ENCODE peak calls at places on chromosomes 4 and X, in seven cellular contexts. T, O, B, U, V, C and X are unnamed samples.

GRCh38 chr4:137678796-137679195 is 146.5 kb upstream of the PCDH18 start:
- ATAC-seq in T (no peak), O (no peak), C (no peak), V (no peak), U (no peak), B (no peak), X (no peak)

GRCh38 chr4:3648195-3648594 is 116.0 kb upstream of the LRPAP1 start:
- ATAC-seq in V (no peak), T (no peak), B (no peak), C (no peak), U (no peak), O (no peak), X (no peak)

GRCh38 chr4:93894995-93895394 is 66.4 kb downstream of the ATOH1 start:
- ATAC-seq in O (no peak), C (no peak), B (no peak), V (no peak), T (no peak), U (no peak), X (no peak)

GRCh38 chr4:907691-908437 is 24.3 kb downstream of the GAK start:
- ATAC-seq in B (peak), C (no peak), O (no peak), T (no peak), V (no peak), U (no peak), X (no peak)

GRCh38 chr4:14583331-14583730 is 418.9 kb upstream of the CPEB2 start:
- ATAC-seq in B (no peak), T (no peak), O (no peak), V (no peak), C (no peak), U (peak), X (no peak)

GRCh38 chr4:129545599-129546278 is 449.8 kb downstream of the C4orf33 start:
- ATAC-seq in T (peak), C (no peak), O (no peak), U (peak), V (peak), B (peak), X (peak)

GRCh38 chrX:9865804-9866471 is 79.7 kb downstream of the SHROOM2 start:
- ATAC-seq in U (no peak), T (peak), B (peak), V (peak), O (peak), C (no peak), X (no peak)

GRCh38 chr4:42637104-42637503 is 19.8 kb downstream of the ATP8A1 start:
- ATAC-seq in O (no peak), V (no peak), C (no peak), U (no peak), B (no peak), T (no peak), X (no peak)

GRCh38 chr4:6199344-6199921 is 916 bp downstream of the JAKMIP1 start:
- ATAC-seq in C (no peak), U (no peak), V (no peak), O (no peak), T (no peak), B (no peak), X (no peak)

GRCh38 chrX:153731845-153732215 is 7.2 kb downstream of the ABCD1 start:
- ATAC-seq in T (no peak), B (no peak), V (no peak), U (no peak), O (no peak), C (no peak), X (no peak)

GRCh38 chr4:24210332-24210902 is 320.6 kb upstream of the PPARGC1A start:
- ATAC-seq in O (no peak), V (peak), U (peak), B (peak), T (peak), C (no peak), X (peak)

GRCh38 chr4:146062325-146062715 is 113.2 kb upstream of the LSM6 start:
- ATAC-seq in B (no peak), T (no peak), U (no peak), V (no peak), O (no peak), C (no peak), X (no peak)

GRCh38 chr4:80422727-80423404 is 87.3 kb downstream of the CFAP299 start:
- ATAC-seq in U (no peak), C (no peak), B (no peak), V (no peak), T (no peak), O (no peak), X (no peak)

GRCh38 chr4:52592287-52592686 is 66.8 kb downstream of the USP46 start:
- ATAC-seq in O (no peak), C (no peak), T (no peak), U (no peak), V (no peak), B (no peak), X (no peak)

GRCh38 chrX:24607616-24608015 is 39.5 kb downstream of the PCYT1B start:
- ATAC-seq in U (no peak), V (no peak), T (no peak), C (peak), B (peak), O (no peak), X (no peak)

DNA sequence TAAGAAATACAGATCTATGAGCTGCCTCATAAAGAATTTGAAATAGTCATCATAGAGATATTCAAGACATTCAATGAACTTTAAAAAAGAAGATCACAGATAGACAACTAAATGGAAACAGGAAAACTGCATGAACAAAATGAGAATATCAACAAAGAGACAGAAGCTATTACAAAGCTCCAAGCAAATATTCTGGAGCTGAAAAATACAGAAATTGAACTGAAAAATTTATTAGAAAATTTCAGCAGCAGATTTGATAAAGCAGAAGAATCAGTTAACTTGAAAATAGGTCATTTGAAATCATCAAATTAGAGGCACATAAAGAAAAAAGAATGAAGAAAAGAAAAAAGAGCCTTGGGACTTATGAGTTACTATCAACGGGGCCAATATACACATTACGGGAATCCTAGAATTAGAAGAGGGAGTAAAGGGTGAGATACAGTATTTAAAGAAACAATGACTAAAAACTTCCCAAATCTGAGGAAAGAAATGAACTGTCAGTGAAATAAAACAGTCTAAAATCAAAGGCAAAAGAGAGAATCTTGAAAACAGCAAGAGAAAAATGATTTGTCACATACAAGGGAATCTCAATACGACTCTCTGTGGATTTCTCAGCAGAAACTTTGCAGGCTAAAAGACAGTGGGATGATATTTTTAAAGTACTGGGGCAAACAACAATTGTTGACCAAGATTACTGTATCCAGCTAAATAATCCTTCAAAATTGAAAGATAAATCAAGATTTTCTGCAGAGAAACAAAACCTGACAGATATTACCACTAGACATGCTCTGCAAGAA is 641.6 kb downstream of the ANKRD50 start:
- ATAC-seq in V (no peak), O (no peak), U (no peak), B (no peak), T (no peak), C (no peak), X (no peak)
- TF ChIP-seq POLR2A in V (no peak), O (no peak), U (no peak), B (no peak), T (no peak), C (no peak), X (no peak)

GRCh38 chr4:56683455-56683854 is 2.4 kb upstream of the HOPX start:
- ATAC-seq in B (no peak), U (no peak), O (no peak), T (no peak), C (no peak), V (no peak), X (no peak)

GRCh38 chr4:56681158-56681848 is at the start of gene HOPX:
- ATAC-seq in B (no peak), C (no peak), T (peak), O (no peak), U (no peak), V (peak), X (no peak)

GRCh38 chr4:56681849-56682175 is 716 bp upstream of the HOPX start:
- ATAC-seq in U (no peak), B (no peak), V (no peak), T (no peak), C (no peak), O (no peak), X (no peak)

GRCh38 chr4:56677673-56678072 is 3.4 kb downstream of the HOPX start:
- ATAC-seq in O (no peak), B (no peak), T (no peak), V (no peak), C (no peak), U (no peak), X (no peak)

GRCh38 chr4:56680266-56680665 is 830 bp downstream of the HOPX start:
- ATAC-seq in V (no peak), T (peak), C (no peak), O (no peak), U (no peak), B (no peak), X (no peak)
- TF ChIP-seq POLR2A in V (no peak), T (no peak), C (no peak), O (no peak), U (no peak), B (no peak), X (no peak)

DNA sequence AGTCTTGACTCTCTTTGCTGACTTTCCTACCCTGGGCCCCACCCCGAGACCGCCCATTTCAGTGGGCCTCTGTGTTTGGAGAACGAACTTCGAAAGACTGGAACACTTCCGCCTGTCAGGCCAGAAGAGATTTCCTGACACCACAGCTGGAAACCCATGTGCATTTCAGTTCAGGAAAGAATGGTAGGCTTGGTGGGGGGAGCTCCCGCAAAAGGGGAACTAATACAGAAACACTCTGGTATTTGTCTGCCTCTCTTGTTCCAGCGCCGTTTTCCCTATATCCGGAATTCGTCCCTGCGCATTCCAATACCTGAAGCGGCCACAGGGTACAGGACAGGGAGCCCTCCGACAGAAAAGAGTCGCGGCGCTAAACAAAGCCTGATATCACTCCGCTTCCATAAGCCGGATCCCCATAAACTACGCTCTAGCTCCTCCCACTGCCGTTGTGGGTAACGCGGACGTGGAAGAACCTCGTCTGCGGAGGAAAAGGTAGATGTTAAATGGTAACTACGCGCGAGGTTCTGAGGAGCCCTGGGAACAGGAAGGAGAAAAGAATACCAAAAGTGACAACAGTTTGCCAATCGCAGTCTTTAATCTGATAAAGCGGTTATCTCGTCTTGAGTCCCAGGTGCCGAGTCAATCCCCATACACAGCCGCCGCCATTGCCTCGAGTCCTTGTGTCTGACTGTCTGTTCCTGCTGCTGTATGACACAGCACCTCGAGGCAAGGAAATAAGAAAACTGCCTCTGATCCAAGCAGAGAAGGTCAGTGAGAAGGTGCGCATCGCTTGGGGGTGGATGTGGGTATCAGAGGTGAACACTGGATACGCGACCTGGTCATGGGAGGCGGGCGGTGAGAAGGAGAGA is at the start of gene ARMCX5:
- ATAC-seq in V (peak), O (peak), T (peak), U (peak), C (peak), B (peak), X (peak)
- TF ChIP-seq POLR2A in V (peak), O (peak), T (no peak), U (peak), C (peak), B (peak), X (no peak)

DNA sequence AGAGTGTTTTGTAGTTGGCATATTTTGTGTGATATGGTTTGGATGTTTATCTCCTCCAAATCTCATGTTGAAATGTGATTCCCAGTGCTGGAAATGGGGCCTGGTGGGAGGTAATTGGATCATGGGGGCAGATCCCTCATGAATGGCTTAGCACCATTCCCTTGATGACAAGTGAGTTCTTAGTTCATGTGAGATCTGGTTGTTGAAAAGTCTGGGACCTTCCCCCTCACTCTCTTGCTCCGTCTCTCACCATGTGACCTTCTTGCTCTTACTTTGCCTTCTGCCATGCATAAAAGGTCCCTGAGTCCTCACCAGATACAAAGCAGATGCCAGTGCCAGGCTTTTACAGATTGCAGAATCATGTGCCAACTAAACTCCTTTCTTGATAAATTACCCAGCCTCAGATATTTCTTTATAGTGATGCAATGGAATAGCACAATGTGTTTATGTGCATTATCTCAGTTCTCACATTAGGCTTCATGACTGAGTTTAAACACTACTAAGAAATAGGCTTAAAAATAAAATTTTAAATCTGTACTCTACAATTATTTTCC is 1348.8 kb downstream of the STIM2 start:
- ATAC-seq in U (no peak), V (no peak), T (no peak), O (no peak), B (no peak), C (no peak), X (no peak)
- TF ChIP-seq POLR2A in U (no peak), V (no peak), T (no peak), O (no peak), B (no peak), C (no peak), X (no peak)